ENCODE peak calls at places on chromosomes 11 and 22, in nine cellular contexts. One of them, this sample, is unnamed.

GRCh38 chr11:72079776-72080325 is 491 bp downstream of the NUMA1 start:
- DNase-seq in brain microvascular endothelial cell: no peak
- DNase-seq in AG09309: no peak
- DNase-seq in omental fat pad: no peak
- DNase-seq in neural crest cell: peak; percentile 13
- DNase-seq in GM13977: no peak
- DNase-seq in GM10248: no peak
- DNase-seq in Peyer's patch: no peak
- DNase-seq in progenitor cell of endocrine pancreas: no peak
- DNase-seq in this sample: no peak

GRCh38 chr11:78905756-78906155 is 331.1 kb upstream of the NARS2 start:
- DNase-seq in brain microvascular endothelial cell: no peak
- DNase-seq in AG09309: no peak
- DNase-seq in omental fat pad: no peak
- DNase-seq in neural crest cell: no peak
- DNase-seq in GM13977: no peak
- DNase-seq in GM10248: no peak
- DNase-seq in Peyer's patch: no peak
- DNase-seq in progenitor cell of endocrine pancreas: no peak
- DNase-seq in this sample: no peak

GRCh38 chr22:25702046-25702445 is 39.9 kb upstream of the MYO18B start:
- DNase-seq in brain microvascular endothelial cell: no peak
- DNase-seq in AG09309: no peak
- DNase-seq in omental fat pad: no peak
- DNase-seq in neural crest cell: no peak
- DNase-seq in GM13977: peak; percentile 42
- DNase-seq in GM10248: peak; percentile 31
- DNase-seq in Peyer's patch: no peak
- DNase-seq in progenitor cell of endocrine pancreas: no peak
- DNase-seq in this sample: no peak

GRCh38 chr11:133927690-133928627 is 28.8 kb downstream of the IGSF9B start:
- DNase-seq in brain microvascular endothelial cell: peak; percentile 45
- DNase-seq in AG09309: peak; percentile 7
- DNase-seq in omental fat pad: peak; percentile 39
- DNase-seq in neural crest cell: peak; percentile 77
- DNase-seq in GM13977: peak; percentile 85
- DNase-seq in GM10248: peak; percentile 82
- DNase-seq in Peyer's patch: peak; percentile 76
- DNase-seq in progenitor cell of endocrine pancreas: peak; percentile 71
- DNase-seq in this sample: peak; percentile 88

GRCh38 chr11:112113539-112114457 is 27.1 kb downstream of the SDHD start:
- DNase-seq in brain microvascular endothelial cell: peak; percentile 31
- DNase-seq in AG09309: peak; percentile 47
- DNase-seq in omental fat pad: no peak
- DNase-seq in neural crest cell: no peak
- DNase-seq in GM13977: peak; percentile 46
- DNase-seq in GM10248: peak; percentile 61
- DNase-seq in Peyer's patch: no peak
- DNase-seq in progenitor cell of endocrine pancreas: no peak
- DNase-seq in this sample: no peak

GRCh38 chr22:33255781-33256180 is 197.6 kb upstream of the SYN3 start:
- DNase-seq in brain microvascular endothelial cell: no peak
- DNase-seq in AG09309: no peak
- DNase-seq in omental fat pad: no peak
- DNase-seq in neural crest cell: no peak
- DNase-seq in GM13977: no peak
- DNase-seq in GM10248: no peak
- DNase-seq in Peyer's patch: no peak
- DNase-seq in progenitor cell of endocrine pancreas: no peak
- DNase-seq in this sample: no peak

GRCh38 chr11:3137486-3138177 is 27.5 kb downstream of the OSBPL5 start:
- DNase-seq in brain microvascular endothelial cell: no peak
- DNase-seq in AG09309: no peak
- DNase-seq in omental fat pad: no peak
- DNase-seq in neural crest cell: no peak
- DNase-seq in GM13977: no peak
- DNase-seq in GM10248: no peak
- DNase-seq in Peyer's patch: no peak
- DNase-seq in progenitor cell of endocrine pancreas: no peak
- DNase-seq in this sample: peak; percentile 16

GRCh38 chr11:27183672-27184457 is 143.2 kb downstream of the BBOX1 start:
- DNase-seq in brain microvascular endothelial cell: peak; percentile 53
- DNase-seq in AG09309: peak; percentile 38
- DNase-seq in omental fat pad: no peak
- DNase-seq in neural crest cell: peak; percentile 51
- DNase-seq in GM13977: peak; percentile 28
- DNase-seq in GM10248: peak; percentile 22
- DNase-seq in Peyer's patch: no peak
- DNase-seq in progenitor cell of endocrine pancreas: peak; percentile 20
- DNase-seq in this sample: peak; percentile 30

GRCh38 chr22:46019351-46019750 is 42.4 kb upstream of the WNT7B start:
- DNase-seq in brain microvascular endothelial cell: no peak
- DNase-seq in AG09309: no peak
- DNase-seq in omental fat pad: no peak
- DNase-seq in neural crest cell: no peak
- DNase-seq in GM13977: no peak
- DNase-seq in GM10248: no peak
- DNase-seq in Peyer's patch: no peak
- DNase-seq in progenitor cell of endocrine pancreas: no peak
- DNase-seq in this sample: no peak

GRCh38 chr11:2674681-2675131 is 25.1 kb downstream of the KCNQ1OT1 start:
- DNase-seq in brain microvascular endothelial cell: no peak
- DNase-seq in AG09309: no peak
- DNase-seq in omental fat pad: no peak
- DNase-seq in neural crest cell: no peak
- DNase-seq in GM13977: no peak
- DNase-seq in GM10248: no peak
- DNase-seq in Peyer's patch: no peak
- DNase-seq in progenitor cell of endocrine pancreas: no peak
- DNase-seq in this sample: no peak

GRCh38 chr11:10580625-10581024 is 12.2 kb upstream of the LYVE1 start:
- DNase-seq in brain microvascular endothelial cell: no peak
- DNase-seq in AG09309: no peak
- DNase-seq in omental fat pad: no peak
- DNase-seq in neural crest cell: no peak
- DNase-seq in GM13977: no peak
- DNase-seq in GM10248: no peak
- DNase-seq in Peyer's patch: no peak
- DNase-seq in progenitor cell of endocrine pancreas: no peak
- DNase-seq in this sample: no peak

GRCh38 chr11:9943346-9944110 is 279.7 kb downstream of the SWAP70 start:
- DNase-seq in brain microvascular endothelial cell: peak; percentile 59
- DNase-seq in AG09309: peak; percentile 96
- DNase-seq in omental fat pad: no peak
- DNase-seq in neural crest cell: no peak
- DNase-seq in GM13977: no peak
- DNase-seq in GM10248: no peak
- DNase-seq in Peyer's patch: no peak
- DNase-seq in progenitor cell of endocrine pancreas: no peak
- DNase-seq in this sample: no peak

GRCh38 chr22:29388759-29389090 is 355 bp upstream of the AP1B1 start:
- DNase-seq in brain microvascular endothelial cell: no peak
- DNase-seq in AG09309: no peak
- DNase-seq in omental fat pad: no peak
- DNase-seq in neural crest cell: no peak
- DNase-seq in GM13977: no peak
- DNase-seq in GM10248: no peak
- DNase-seq in Peyer's patch: no peak
- DNase-seq in progenitor cell of endocrine pancreas: no peak
- DNase-seq in this sample: no peak

GRCh38 chr11:60900673-60901404 is 5.5 kb downstream of the PRPF19 start:
- DNase-seq in brain microvascular endothelial cell: no peak
- DNase-seq in AG09309: no peak
- DNase-seq in omental fat pad: no peak
- DNase-seq in neural crest cell: no peak
- DNase-seq in GM13977: no peak
- DNase-seq in GM10248: no peak
- DNase-seq in Peyer's patch: no peak
- DNase-seq in progenitor cell of endocrine pancreas: no peak
- DNase-seq in this sample: no peak

GRCh38 chr11:57458060-57458409 is 2.3 kb upstream of the RTN4RL2 start:
- DNase-seq in brain microvascular endothelial cell: no peak
- DNase-seq in AG09309: no peak
- DNase-seq in omental fat pad: no peak
- DNase-seq in neural crest cell: no peak
- DNase-seq in GM13977: no peak
- DNase-seq in GM10248: peak; percentile 17
- DNase-seq in Peyer's patch: no peak
- DNase-seq in progenitor cell of endocrine pancreas: no peak
- DNase-seq in this sample: no peak

GRCh38 chr22:20524004-20524481 is 16.6 kb downstream of the MED15 start:
- DNase-seq in brain microvascular endothelial cell: no peak
- DNase-seq in AG09309: no peak
- DNase-seq in omental fat pad: no peak
- DNase-seq in neural crest cell: no peak
- DNase-seq in GM13977: peak; percentile 60
- DNase-seq in GM10248: no peak
- DNase-seq in Peyer's patch: no peak
- DNase-seq in progenitor cell of endocrine pancreas: no peak
- DNase-seq in this sample: no peak

GRCh38 chr11:2860636-2861035 is 24.9 kb downstream of the CDKN1C start:
- DNase-seq in brain microvascular endothelial cell: peak; percentile 7
- DNase-seq in AG09309: no peak
- DNase-seq in omental fat pad: no peak
- DNase-seq in neural crest cell: no peak
- DNase-seq in GM13977: peak; percentile 67
- DNase-seq in GM10248: peak; percentile 64
- DNase-seq in Peyer's patch: peak; percentile 79
- DNase-seq in progenitor cell of endocrine pancreas: no peak
- DNase-seq in this sample: no peak

GRCh38 chr11:19635332-19635731 is 77.3 kb upstream of the NAV2 start:
- DNase-seq in brain microvascular endothelial cell: no peak
- DNase-seq in AG09309: no peak
- DNase-seq in omental fat pad: no peak
- DNase-seq in neural crest cell: no peak
- DNase-seq in GM13977: no peak
- DNase-seq in GM10248: no peak
- DNase-seq in Peyer's patch: no peak
- DNase-seq in progenitor cell of endocrine pancreas: no peak
- DNase-seq in this sample: no peak

GRCh38 chr11:8913961-8914660 is 3.1 kb downstream of the AKIP1 start:
- DNase-seq in brain microvascular endothelial cell: peak; percentile 36
- DNase-seq in AG09309: no peak
- DNase-seq in omental fat pad: no peak
- DNase-seq in neural crest cell: peak; percentile 12
- DNase-seq in GM13977: peak; percentile 62
- DNase-seq in GM10248: peak; percentile 48
- DNase-seq in Peyer's patch: no peak
- DNase-seq in progenitor cell of endocrine pancreas: no peak
- DNase-seq in this sample: peak; percentile 58

GRCh38 chr11:114208371-114208770 is 87.8 kb upstream of the NNMT start:
- DNase-seq in brain microvascular endothelial cell: no peak
- DNase-seq in AG09309: no peak
- DNase-seq in omental fat pad: no peak
- DNase-seq in neural crest cell: no peak
- DNase-seq in GM13977: no peak
- DNase-seq in GM10248: no peak
- DNase-seq in Peyer's patch: no peak
- DNase-seq in progenitor cell of endocrine pancreas: no peak
- DNase-seq in this sample: no peak
- TF ChIP-seq CTCF in brain microvascular endothelial cell: no peak
- TF ChIP-seq CTCF in AG09309: no peak
- TF ChIP-seq CTCF in omental fat pad: no peak
- TF ChIP-seq CTCF in neural crest cell: no peak
- TF ChIP-seq CTCF in GM13977: no peak
- TF ChIP-seq CTCF in GM10248: no peak
- TF ChIP-seq CTCF in Peyer's patch: no peak
- TF ChIP-seq CTCF in progenitor cell of endocrine pancreas: no peak
- TF ChIP-seq CTCF in this sample: no peak

DNA sequence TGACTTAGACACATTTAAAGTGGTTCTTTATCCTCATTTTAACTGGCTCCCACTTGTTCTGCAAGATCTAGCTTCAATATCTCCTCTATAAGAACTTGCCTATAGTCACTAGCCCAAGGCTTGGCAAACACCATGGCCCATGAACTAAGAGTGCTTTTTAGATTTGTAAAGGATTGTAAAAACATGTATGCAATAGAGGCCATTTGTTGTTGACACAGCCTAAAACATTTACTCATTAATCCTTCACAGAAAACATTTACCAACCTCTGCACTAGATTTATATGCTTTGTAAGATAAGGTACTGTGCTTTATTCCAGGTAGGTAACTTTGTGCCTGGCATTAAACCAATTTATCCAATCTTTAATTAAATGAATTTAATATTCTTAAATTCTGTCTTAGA is 5.5 kb downstream of the HYLS1 start:
- DNase-seq in brain microvascular endothelial cell: no peak
- DNase-seq in AG09309: no peak
- DNase-seq in omental fat pad: no peak
- DNase-seq in neural crest cell: no peak
- DNase-seq in GM13977: no peak
- DNase-seq in GM10248: no peak
- DNase-seq in Peyer's patch: no peak
- DNase-seq in progenitor cell of endocrine pancreas: no peak
- DNase-seq in this sample: no peak
- TF ChIP-seq CTCF in brain microvascular endothelial cell: no peak
- TF ChIP-seq CTCF in AG09309: no peak
- TF ChIP-seq CTCF in omental fat pad: no peak
- TF ChIP-seq CTCF in neural crest cell: no peak
- TF ChIP-seq CTCF in GM13977: no peak
- TF ChIP-seq CTCF in GM10248: no peak
- TF ChIP-seq CTCF in Peyer's patch: no peak
- TF ChIP-seq CTCF in progenitor cell of endocrine pancreas: no peak
- TF ChIP-seq CTCF in this sample: no peak

DNA sequence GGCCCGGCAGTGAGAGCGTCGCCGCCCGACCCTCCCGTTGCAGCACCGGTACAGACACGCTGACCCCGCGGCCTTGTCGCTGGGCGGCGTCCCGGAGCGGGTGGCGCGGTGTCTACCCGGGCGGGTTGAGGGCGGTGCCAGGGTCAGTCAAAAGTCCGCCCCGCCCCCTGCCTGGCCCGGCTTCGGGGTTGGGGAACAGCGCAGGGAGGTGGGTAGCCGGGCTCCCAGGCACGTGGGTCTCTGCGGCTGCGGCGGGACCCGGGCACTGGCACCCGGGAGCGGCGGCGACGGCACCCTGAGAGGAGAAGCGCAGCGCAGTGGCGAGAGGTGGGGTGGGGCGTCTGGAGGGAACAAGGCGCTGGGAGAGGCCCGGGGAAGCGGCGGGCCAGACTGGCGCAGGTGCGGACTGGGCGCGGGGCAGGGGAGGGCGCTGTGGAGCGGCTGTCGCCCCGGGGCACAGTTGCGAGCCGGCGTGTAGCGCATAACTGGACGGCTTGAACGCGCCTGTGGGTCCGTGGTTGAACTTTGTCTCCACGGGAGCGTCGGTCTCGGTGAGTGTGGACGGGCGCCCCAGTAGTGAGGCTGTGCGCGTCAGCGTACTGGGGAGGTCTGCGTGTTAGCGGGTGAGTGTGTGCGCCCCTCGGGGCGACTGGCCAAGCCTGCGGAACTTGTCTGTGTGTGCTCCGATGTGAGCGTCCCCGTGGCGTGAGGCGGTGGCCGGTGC is at the start of gene P2RY2:
- DNase-seq in brain microvascular endothelial cell: no peak
- DNase-seq in AG09309: no peak
- DNase-seq in omental fat pad: no peak
- DNase-seq in neural crest cell: peak; percentile 54
- DNase-seq in GM13977: peak; percentile 59
- DNase-seq in GM10248: peak; percentile 58
- DNase-seq in Peyer's patch: peak; percentile 96
- DNase-seq in progenitor cell of endocrine pancreas: peak; percentile 57
- DNase-seq in this sample: peak; percentile 78
- TF ChIP-seq CTCF in brain microvascular endothelial cell: peak; percentile 57
- TF ChIP-seq CTCF in AG09309: peak; percentile 24
- TF ChIP-seq CTCF in omental fat pad: no peak
- TF ChIP-seq CTCF in neural crest cell: peak; percentile 67
- TF ChIP-seq CTCF in GM13977: peak; percentile 57
- TF ChIP-seq CTCF in GM10248: peak; percentile 43
- TF ChIP-seq CTCF in Peyer's patch: peak; percentile 69
- TF ChIP-seq CTCF in progenitor cell of endocrine pancreas: peak; percentile 73
- TF ChIP-seq CTCF in this sample: peak; percentile 37

GRCh38 chr22:43515902-43516301 is 104.1 kb downstream of the MPPED1 start:
- DNase-seq in brain microvascular endothelial cell: no peak
- DNase-seq in AG09309: no peak
- DNase-seq in omental fat pad: no peak
- DNase-seq in neural crest cell: no peak
- DNase-seq in GM13977: no peak
- DNase-seq in GM10248: no peak
- DNase-seq in Peyer's patch: no peak
- DNase-seq in progenitor cell of endocrine pancreas: no peak
- DNase-seq in this sample: no peak
- TF ChIP-seq CTCF in brain microvascular endothelial cell: no peak
- TF ChIP-seq CTCF in AG09309: no peak
- TF ChIP-seq CTCF in omental fat pad: no peak
- TF ChIP-seq CTCF in neural crest cell: no peak
- TF ChIP-seq CTCF in GM13977: peak; percentile 6
- TF ChIP-seq CTCF in GM10248: no peak
- TF ChIP-seq CTCF in Peyer's patch: no peak
- TF ChIP-seq CTCF in progenitor cell of endocrine pancreas: no peak
- TF ChIP-seq CTCF in this sample: no peak